ENCODE peak calls at places on chromosome 11, in six cellular contexts. L is ascending aorta, U is Peyer's patch, R is OCI-LY7, T is pancreas, F is fibroblast of the aortic adventitia. G is an unnamed sample.

GRCh38 chr11:70487763-70488162 is 89.4 kb downstream of the CTTN start:
- DNase-seq in L (no peak), U (no peak), R (no peak), T (no peak), F (no peak), G (no peak)

GRCh38 chr11:69842746-69843528 is 23.7 kb upstream of the FGF3 start:
- DNase-seq in L (no peak), U (peak), R (no peak), T (no peak), F (no peak), G (no peak)

GRCh38 chr11:101894505-101894904 is 20.3 kb upstream of the CEP126 start:
- DNase-seq in L (no peak), U (no peak), R (no peak), T (no peak), F (peak), G (no peak)

GRCh38 chr11:128335729-128336128 is 251.6 kb downstream of the ETS1 start:
- DNase-seq in L (no peak), U (no peak), R (no peak), T (no peak), F (no peak), G (no peak)

GRCh38 chr11:9858822-9859221 is 194.9 kb downstream of the SWAP70 start:
- DNase-seq in L (no peak), U (no peak), R (peak), T (no peak), F (no peak), G (no peak)

GRCh38 chr11:70194792-70195791 is 8.0 kb upstream of the FADD start:
- DNase-seq in L (no peak), U (no peak), R (no peak), T (no peak), F (no peak), G (no peak)

GRCh38 chr11:110373061-110373702 is 56.6 kb upstream of the FDX1 start:
- DNase-seq in L (no peak), U (no peak), R (no peak), T (no peak), F (peak), G (peak)

GRCh38 chr11:74634537-74634936 is 42.2 kb downstream of the POLD3 start:
- DNase-seq in L (no peak), U (peak), R (no peak), T (peak), F (peak), G (no peak)

GRCh38 chr11:117420598-117420997 is 92.9 kb downstream of the CEP164 start:
- DNase-seq in L (no peak), U (peak), R (no peak), T (no peak), F (no peak), G (no peak)

GRCh38 chr11:32023370-32023964 is 67.4 kb upstream of the RCN1 start:
- DNase-seq in L (no peak), U (no peak), R (no peak), T (no peak), F (no peak), G (no peak)

GRCh38 chr11:62599069-62599696 is 2.5 kb downstream of the MTA2 start:
- DNase-seq in L (peak), U (peak), R (peak), T (peak), F (peak), G (peak)

GRCh38 chr11:109130910-109131309 is 291.1 kb upstream of the C11orf87 start:
- DNase-seq in L (no peak), U (no peak), R (no peak), T (no peak), F (no peak), G (no peak)

GRCh38 chr11:80826808-80827207 is 1386.0 kb upstream of the TENM4 start:
- DNase-seq in L (no peak), U (no peak), R (no peak), T (no peak), F (no peak), G (no peak)

GRCh38 chr11:45073575-45074225 is 72.7 kb upstream of the PRDM11 start:
- DNase-seq in L (no peak), U (no peak), R (peak), T (no peak), F (no peak), G (no peak)

GRCh38 chr11:33734441-33735165 is 1.6 kb downstream of the CD59 start:
- DNase-seq in L (no peak), U (no peak), R (no peak), T (no peak), F (peak), G (no peak)

GRCh38 chr11:65787649-65788622 is 1.1 kb downstream of the OVOL1 start:
- DNase-seq in L (no peak), U (peak), R (peak), T (peak), F (no peak), G (no peak)

GRCh38 chr11:11538277-11538960 is 83.4 kb downstream of the GALNT18 start:
- DNase-seq in L (no peak), U (no peak), R (no peak), T (peak), F (no peak), G (no peak)

GRCh38 chr11:405323-405975 is 9.3 kb downstream of the SIGIRR start:
- DNase-seq in L (no peak), U (peak), R (no peak), T (no peak), F (peak), G (no peak)

GRCh38 chr11:67270256-67271211 is 4.3 kb downstream of the GRK2 start:
- DNase-seq in L (peak), U (peak), R (peak), T (no peak), F (no peak), G (no peak)

GRCh38 chr11:69541001-69541285 is 59.5 kb downstream of the LINC01488 start:
- DNase-seq in L (peak), U (peak), R (no peak), T (no peak), F (no peak), G (no peak)

GRCh38 chr11:120068114-120068573 is 69.8 kb downstream of the TRIM29 start:
- DNase-seq in L (peak), U (peak), R (no peak), T (no peak), F (no peak), G (no peak)

GRCh38 chr11:108647701-108648527 is 17.0 kb upstream of the DDX10 start:
- DNase-seq in L (peak), U (peak), R (peak), T (peak), F (peak), G (no peak)

GRCh38 chr11:1557904-1558831 is 13.9 kb downstream of the DUSP8 start:
- DNase-seq in L (peak), U (no peak), R (no peak), T (peak), F (peak), G (no peak)

GRCh38 chr11:120065876-120066275 is 72.0 kb downstream of the TRIM29 start:
- DNase-seq in L (peak), U (peak), R (no peak), T (no peak), F (no peak), G (no peak)

GRCh38 chr11:125393331-125393730 is 102.7 kb downstream of the FEZ1 start:
- DNase-seq in L (no peak), U (no peak), R (no peak), T (no peak), F (no peak), G (no peak)

GRCh38 chr11:10594407-10594806 is 25.9 kb upstream of the LYVE1 start:
- DNase-seq in L (no peak), U (no peak), R (no peak), T (no peak), F (no peak), G (no peak)

GRCh38 chr11:76767659-76768058 is 15.5 kb upstream of the TSKU start:
- DNase-seq in L (no peak), U (no peak), R (no peak), T (no peak), F (no peak), G (no peak)

GRCh38 chr11:91776660-91777059 is 448.0 kb upstream of the FAT3 start:
- DNase-seq in L (no peak), U (no peak), R (no peak), T (peak), F (no peak), G (no peak)

GRCh38 chr11:86990520-86990919 is 35.3 kb upstream of the FZD4 start:
- DNase-seq in L (no peak), U (no peak), R (no peak), T (no peak), F (peak), G (no peak)

GRCh38 chr11:22703040-22703439 is 36.6 kb downstream of the GAS2 start:
- DNase-seq in L (no peak), U (no peak), R (no peak), T (no peak), F (peak), G (no peak)

GRCh38 chr11:125271436-125272064 is 107.0 kb downstream of the PKNOX2 start:
- DNase-seq in L (no peak), U (no peak), R (no peak), T (no peak), F (peak), G (no peak)

GRCh38 chr11:67372993-67373915 is at the start of gene CLCF1:
- DNase-seq in L (peak), U (peak), R (peak), T (peak), F (peak), G (no peak)

GRCh38 chr11:123616505-123617198 is 37.8 kb downstream of the SCN3B start:
- DNase-seq in L (no peak), U (no peak), R (no peak), T (no peak), F (peak), G (no peak)

GRCh38 chr11:75524576-75525432 is 937 bp downstream of the GDPD5 start:
- DNase-seq in L (peak), U (peak), R (peak), T (peak), F (no peak), G (no peak)

GRCh38 chr11:10659339-10660216 is 34.0 kb downstream of the IRAG1 start:
- DNase-seq in L (peak), U (peak), R (no peak), T (no peak), F (peak), G (no peak)

GRCh38 chr11:128365044-128365443 is 222.3 kb downstream of the ETS1 start:
- DNase-seq in L (no peak), U (no peak), R (peak), T (no peak), F (peak), G (no peak)

GRCh38 chr11:119709638-119710346 is 19.2 kb downstream of the NECTIN1 start:
- DNase-seq in L (no peak), U (no peak), R (peak), T (no peak), F (peak), G (peak)

GRCh38 chr11:106503901-106504300 is 426.4 kb downstream of the AASDHPPT start:
- DNase-seq in L (no peak), U (no peak), R (no peak), T (no peak), F (no peak), G (no peak)

GRCh38 chr11:57644748-57645715 is 4.7 kb downstream of the YPEL4 start:
- DNase-seq in L (peak), U (peak), R (peak), T (peak), F (peak), G (no peak)

GRCh38 chr11:57646221-57646620 is 3.5 kb downstream of the YPEL4 start:
- DNase-seq in L (no peak), U (no peak), R (no peak), T (no peak), F (no peak), G (no peak)

GRCh38 chr11:57645716-57646085 is 4.0 kb downstream of the YPEL4 start:
- DNase-seq in L (no peak), U (no peak), R (no peak), T (no peak), F (no peak), G (no peak)

GRCh38 chr11:57641426-57641825 is 8.3 kb downstream of the YPEL4 start:
- DNase-seq in L (no peak), U (no peak), R (peak), T (no peak), F (peak), G (no peak)

DNA sequence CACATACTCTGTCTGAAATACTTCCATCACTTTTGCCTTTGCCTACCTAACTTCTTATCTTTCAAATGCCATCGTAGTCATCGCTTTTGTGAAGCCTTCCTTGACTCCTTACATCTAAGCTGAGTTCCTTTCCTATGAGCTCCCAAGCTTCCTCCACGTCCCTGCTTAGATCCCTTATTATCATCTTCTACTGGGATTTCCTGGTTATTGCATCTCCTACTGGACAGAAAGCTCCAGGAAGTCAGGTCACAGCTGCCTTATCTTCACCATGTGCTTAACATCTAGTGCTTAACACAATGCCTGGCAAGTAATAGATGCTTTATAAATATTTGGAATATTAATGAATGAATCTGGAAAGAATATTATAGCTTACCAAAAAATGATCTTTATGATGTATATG is 5.9 kb downstream of the YPEL4 start:
- DNase-seq in L (no peak), U (no peak), R (no peak), T (no peak), F (peak), G (no peak)
- TF ChIP-seq CTCF in L (no peak), U (no peak), R (no peak), T (no peak), F (peak), G (no peak)

GRCh38 chr11:2691355-2691761 is 8.4 kb downstream of the KCNQ1OT1 start:
- DNase-seq in L (no peak), U (peak), R (no peak), T (no peak), F (no peak), G (no peak)

GRCh38 chr11:2693271-2693833 is 6.4 kb downstream of the KCNQ1OT1 start:
- DNase-seq in L (no peak), U (peak), R (no peak), T (no peak), F (no peak), G (no peak)

GRCh38 chr11:2693851-2694261 is 5.9 kb downstream of the KCNQ1OT1 start:
- DNase-seq in L (no peak), U (peak), R (no peak), T (no peak), F (no peak), G (no peak)

GRCh38 chr11:2690596-2691354 is 9.0 kb downstream of the KCNQ1OT1 start:
- DNase-seq in L (no peak), U (peak), R (no peak), T (no peak), F (no peak), G (no peak)

DNA sequence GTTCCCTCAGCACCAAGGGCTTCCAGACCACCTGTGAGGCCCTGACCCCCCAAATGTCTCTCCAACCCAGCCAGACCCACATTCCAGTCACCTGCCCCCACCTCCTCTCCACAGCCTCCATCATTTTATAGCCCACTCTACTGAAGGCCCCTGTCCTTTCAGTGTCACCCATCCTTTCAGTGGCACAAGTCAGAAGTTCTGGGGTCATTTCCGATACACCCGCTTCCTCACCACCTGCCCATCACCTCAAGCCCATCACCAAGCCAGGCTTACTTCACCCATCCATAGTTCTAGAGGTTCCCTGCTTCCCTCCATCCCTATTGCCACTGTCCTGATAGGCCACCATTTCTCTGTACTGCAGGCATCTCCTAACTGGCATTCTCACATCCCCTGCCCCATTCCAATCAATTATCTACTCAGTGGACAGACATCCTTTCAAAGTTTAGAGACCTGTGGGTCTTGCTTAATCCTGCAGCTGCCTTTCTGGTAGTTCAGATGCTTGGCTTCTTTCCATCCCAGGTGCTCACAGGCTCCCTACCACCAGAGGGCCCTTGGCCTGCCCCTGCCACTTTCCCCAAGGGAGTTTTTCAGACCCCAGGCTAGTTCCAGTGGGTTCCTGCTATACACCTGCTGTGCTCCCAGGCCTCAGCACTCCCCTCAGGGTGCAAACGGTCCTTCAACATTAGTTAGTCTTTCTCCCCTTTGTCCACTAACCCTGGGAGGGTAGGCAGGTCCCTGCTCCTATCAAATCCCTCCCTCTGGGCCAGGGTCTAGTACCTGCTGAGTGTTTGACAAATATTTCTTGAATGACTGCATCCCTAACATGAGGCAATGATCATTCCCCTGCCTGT is 7.6 kb downstream of the KCNQ1OT1 start:
- DNase-seq in L (no peak), U (peak), R (peak), T (peak), F (no peak), G (no peak)
- H3K4me3 ChIP-seq in L (no peak), U (no peak), R (no peak), T (no peak), F (no peak), G (no peak)

DNA sequence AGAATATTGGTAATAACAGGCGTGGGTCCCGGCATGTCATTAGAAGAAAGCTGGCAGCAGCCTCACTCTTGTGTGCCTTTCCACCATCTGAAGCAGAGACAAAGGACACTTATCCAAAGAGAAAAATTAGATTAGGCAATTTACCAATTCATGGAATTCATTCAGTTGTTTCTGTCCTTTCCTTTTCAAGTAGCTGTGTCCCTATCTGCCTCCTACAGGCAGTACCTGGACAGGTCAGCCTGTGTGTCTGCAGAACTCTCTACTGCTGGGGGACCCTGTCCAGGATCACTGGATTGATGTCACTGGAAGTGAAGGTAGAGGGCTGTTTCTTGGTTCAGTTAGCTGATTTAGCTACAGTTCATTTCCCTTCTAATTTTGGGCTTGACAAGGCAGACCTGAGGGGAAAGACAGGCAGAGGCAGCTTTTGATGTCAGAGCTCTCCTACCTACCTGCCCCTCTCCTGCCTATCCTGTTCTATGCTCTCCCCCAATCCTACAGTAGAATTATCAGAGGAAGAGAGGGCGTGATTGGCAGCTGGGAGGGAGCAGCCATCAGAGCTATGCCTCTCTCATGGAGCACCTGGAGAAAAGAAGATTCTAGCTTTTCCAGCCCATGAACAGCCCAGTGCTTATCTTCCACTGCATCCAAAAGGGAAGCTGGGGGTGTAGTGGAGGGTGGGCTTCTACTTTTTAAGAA is 20.4 kb upstream of the CCDC90B start:
- DNase-seq in L (no peak), U (no peak), R (no peak), T (no peak), F (no peak), G (no peak)
- TF ChIP-seq CTCF in L (no peak), U (no peak), R (no peak), T (no peak), F (no peak), G (no peak)

GRCh38 chr11:64183890-64184289 is 2.1 kb upstream of the STIP1 start:
- DNase-seq in L (no peak), U (no peak), R (no peak), T (no peak), F (no peak), G (no peak)
- H3K4me3 ChIP-seq in L (no peak), U (no peak), R (peak), T (no peak), F (peak), G (no peak)

G was measured in GM12864.